ENCODE peak calls at places on chromosomes 5 and 9, in six cellular contexts. L, V, C, F, X and J are unnamed samples.

GRCh38 chr9:18910858-18911257 is 122.2 kb downstream of the SAXO1 start:
- DNase-seq in L (no peak), V (peak), C (no peak), F (no peak), X (no peak), J (no peak)

GRCh38 chr9:110521211-110521610 is 58.3 kb downstream of the SVEP1 start:
- DNase-seq in L (no peak), V (no peak), C (no peak), F (no peak), X (no peak), J (no peak)

GRCh38 chr9:120410925-120411501 is 169.0 kb downstream of the CDK5RAP2 start:
- DNase-seq in L (no peak), V (no peak), C (no peak), F (no peak), X (no peak), J (no peak)

GRCh38 chr5:149126898-149127297 is 14.4 kb upstream of the ABLIM3 start:
- DNase-seq in L (no peak), V (no peak), C (no peak), F (no peak), X (no peak), J (no peak)

GRCh38 chr5:34658023-34658422 is 1.9 kb downstream of the RAI14 start:
- DNase-seq in L (no peak), V (no peak), C (no peak), F (no peak), X (no peak), J (no peak)

GRCh38 chr5:157100140-157100679 is 8.6 kb downstream of the HAVCR2 start:
- DNase-seq in L (no peak), V (no peak), C (no peak), F (peak), X (no peak), J (no peak)

GRCh38 chr5:142779163-142779562 is 9.0 kb downstream of the ARHGAP26 start:
- DNase-seq in L (no peak), V (no peak), C (no peak), F (no peak), X (no peak), J (no peak)

GRCh38 chr5:43065384-43066230 is 25.5 kb upstream of the ANXA2R start:
- DNase-seq in L (no peak), V (peak), C (peak), F (peak), X (no peak), J (peak)

GRCh38 chr5:58149345-58149744 is 310.5 kb downstream of the PLK2 start:
- DNase-seq in L (no peak), V (no peak), C (no peak), F (no peak), X (no peak), J (no peak)

GRCh38 chr5:149757956-149758355 is 27.8 kb downstream of the PPARGC1B start:
- DNase-seq in L (no peak), V (no peak), C (no peak), F (no peak), X (no peak), J (no peak)

GRCh38 chr5:138986186-138986775 is 111.1 kb upstream of the LRRTM2 start:
- DNase-seq in L (no peak), V (no peak), C (no peak), F (no peak), X (no peak), J (no peak)

GRCh38 chr5:143133721-143134120 is 269.8 kb downstream of the NR3C1 start:
- DNase-seq in L (no peak), V (no peak), C (no peak), F (no peak), X (no peak), J (no peak)

GRCh38 chr9:135474915-135475314 is 4.7 kb upstream of the PPP1R26 start:
- DNase-seq in L (peak), V (no peak), C (no peak), F (peak), X (no peak), J (peak)

GRCh38 chr9:72351538-72352453 is 13.2 kb downstream of the ZFAND5 start:
- DNase-seq in L (no peak), V (no peak), C (no peak), F (no peak), X (no peak), J (no peak)

GRCh38 chr9:125966456-125966855 is 219.3 kb downstream of the PBX3 start:
- DNase-seq in L (no peak), V (no peak), C (no peak), F (no peak), X (no peak), J (peak)

GRCh38 chr9:14383296-14383695 is 69.4 kb upstream of the NFIB start:
- DNase-seq in L (peak), V (no peak), C (no peak), F (no peak), X (no peak), J (peak)

GRCh38 chr5:178496219-178496618 is 94.0 kb downstream of the COL23A1 start:
- DNase-seq in L (no peak), V (no peak), C (no peak), F (no peak), X (no peak), J (no peak)

GRCh38 chr9:108478431-108478837 is 377.4 kb downstream of the ACTL7B start:
- DNase-seq in L (no peak), V (no peak), C (no peak), F (no peak), X (no peak), J (no peak)

GRCh38 chr9:101543098-101543735 is 9.6 kb downstream of the RNF20 start:
- DNase-seq in L (no peak), V (no peak), C (no peak), F (no peak), X (no peak), J (no peak)

GRCh38 chr9:96460877-96461276 is 10.9 kb downstream of the HABP4 start:
- DNase-seq in L (no peak), V (no peak), C (no peak), F (no peak), X (no peak), J (no peak)

GRCh38 chr9:121676916-121677315 is 25.5 kb downstream of the DAB2IP start:
- DNase-seq in L (no peak), V (no peak), C (no peak), F (no peak), X (no peak), J (no peak)

GRCh38 chr5:178372091-178372695 is 139.6 kb upstream of the PHYKPL start:
- DNase-seq in L (peak), V (no peak), C (no peak), F (no peak), X (no peak), J (no peak)

GRCh38 chr9:35790385-35791291 is 753 bp upstream of the NPR2 start:
- DNase-seq in L (peak), V (peak), C (peak), F (peak), X (peak), J (peak)

GRCh38 chr5:23507278-23507685 is at the start of gene PRDM9:
- DNase-seq in L (peak), V (peak), C (no peak), F (peak), X (no peak), J (no peak)

GRCh38 chr5:148924817-148925216 is 98.4 kb downstream of the ADRB2 start:
- DNase-seq in L (no peak), V (no peak), C (no peak), F (no peak), X (no peak), J (no peak)

GRCh38 chr9:101478444-101478843 is 42.9 kb upstream of the ALDOB start:
- DNase-seq in L (no peak), V (no peak), C (no peak), F (no peak), X (no peak), J (no peak)

GRCh38 chr5:154646841-154647759 is 108.1 kb upstream of the LARP1 start:
- DNase-seq in L (no peak), V (no peak), C (peak), F (peak), X (peak), J (no peak)

GRCh38 chr9:93017621-93018020 is 40.9 kb upstream of the SUSD3 start:
- DNase-seq in L (no peak), V (no peak), C (no peak), F (no peak), X (no peak), J (no peak)

GRCh38 chr5:5683174-5683573 is 260.7 kb downstream of the ICE1 start:
- DNase-seq in L (no peak), V (no peak), C (no peak), F (no peak), X (no peak), J (no peak)